ENCODE peak calls at places on chromosomes 11 and 22, in five cellular contexts. P is dorsolateral prefrontal cortex, W is MG63, N is BJ, O is tibial artery. K is an unnamed sample.

GRCh38 chr11:121437018-121437685 is 15.0 kb upstream of the SORL1 start:
- DNase-seq in P (no peak), W (no peak), N (no peak), O (peak; percentile 36), K (peak; percentile 19)

GRCh38 chr11:92854952-92855351 is 114.5 kb upstream of the MTNR1B start:
- DNase-seq in P (no peak), W (no peak), N (no peak), O (no peak), K (no peak)

GRCh38 chr11:95218149-95218548 is 12.9 kb downstream of the SESN3 start:
- DNase-seq in P (no peak), W (no peak), N (no peak), O (no peak), K (no peak)

GRCh38 chr22:17266261-17266971 is 47.2 kb upstream of the ADA2 start:
- DNase-seq in P (no peak), W (no peak), N (no peak), O (no peak), K (peak; percentile 18)

GRCh38 chr22:50309601-50309991 is 2.1 kb upstream of the PLXNB2 start:
- DNase-seq in P (no peak), W (no peak), N (no peak), O (no peak), K (no peak)

GRCh38 chr11:18321622-18321990 is 334 bp downstream of the HPS5 start:
- DNase-seq in P (no peak), W (no peak), N (no peak), O (no peak), K (no peak)

GRCh38 chr11:36699271-36699670 is 101.2 kb upstream of the RAG2 start:
- DNase-seq in P (no peak), W (no peak), N (no peak), O (no peak), K (no peak)

GRCh38 chr11:69943506-69943905 is 124.3 kb upstream of the FGF3 start:
- DNase-seq in P (no peak), W (no peak), N (no peak), O (no peak), K (no peak)

GRCh38 chr22:49999063-49999900 is 13.3 kb downstream of the IL17REL start:
- DNase-seq in P (no peak), W (no peak), N (no peak), O (no peak), K (no peak)

GRCh38 chr22:30325065-30325720 is 1.5 kb downstream of the TBC1D10A start:
- DNase-seq in P (no peak), W (peak; percentile 77), N (no peak), O (peak; percentile 85), K (no peak)

DNA sequence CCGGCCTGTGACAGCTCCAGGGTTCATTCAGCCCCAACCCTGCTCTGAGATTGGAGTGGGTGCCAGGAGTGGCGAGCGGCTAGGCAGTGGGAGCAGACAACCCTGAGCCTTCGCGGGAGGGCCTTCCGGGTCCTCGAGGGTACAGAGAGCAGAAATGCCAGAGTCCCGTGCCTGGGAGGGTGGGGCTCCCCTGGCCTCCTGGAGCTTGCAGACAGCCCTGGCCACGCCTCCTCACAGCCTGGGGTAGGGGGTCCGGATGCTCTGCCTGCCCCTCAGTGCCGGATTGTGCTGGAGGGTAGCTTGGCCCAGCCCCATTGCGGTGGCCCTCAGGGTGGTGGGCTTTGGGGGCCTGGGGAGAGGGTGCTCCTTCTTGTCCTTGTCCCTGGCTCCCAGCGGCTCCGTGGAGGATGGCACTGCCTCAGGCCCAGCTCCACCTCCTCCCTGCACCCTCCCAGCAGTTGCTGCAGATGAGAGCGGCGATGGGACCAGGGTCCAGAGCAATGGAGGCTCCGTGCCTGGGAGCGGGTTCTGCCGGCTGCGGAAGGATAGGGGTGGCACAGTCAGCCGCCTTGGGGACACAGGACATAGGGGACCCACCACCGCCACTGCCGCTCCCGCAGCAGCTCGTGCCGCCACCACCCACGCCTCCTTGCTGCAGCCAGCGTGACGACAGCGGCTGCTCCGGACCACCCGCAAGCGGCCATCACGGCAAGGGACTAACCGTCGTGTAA is 34.9 kb upstream of the OR10G7 start:
- DNase-seq in P (peak; percentile 68), W (no peak), N (no peak), O (no peak), K (no peak)
- H3K4me3 ChIP-seq in P (peak overlapping the region; percentile 57), W (peak overlapping the region; percentile 25), N (peak overlapping the region; percentile 36), O (peak overlapping the region; percentile 52), K (peak overlapping the region; percentile 51)

GRCh38 chr11:116930177-116930576 is 92.8 kb upstream of the APOA1 start:
- DNase-seq in P (no peak), W (peak; percentile 30), N (no peak), O (no peak), K (no peak)
- H3K4me3 ChIP-seq in P (peak overlapping the region; percentile 8), W (peak overlapping the region; percentile 14), N (no peak overlapping the region), O (peak overlapping the region; percentile 19), K (peak overlapping the region; percentile 21)

GRCh38 chr11:72702096-72702495 is 27.9 kb upstream of the PDE2A start:
- DNase-seq in P (no peak), W (no peak), N (no peak), O (no peak), K (no peak)
- H3K4me3 ChIP-seq in P (no peak overlapping the region), W (no peak overlapping the region), N (no peak overlapping the region), O (no peak overlapping the region), K (no peak overlapping the region)

DNA sequence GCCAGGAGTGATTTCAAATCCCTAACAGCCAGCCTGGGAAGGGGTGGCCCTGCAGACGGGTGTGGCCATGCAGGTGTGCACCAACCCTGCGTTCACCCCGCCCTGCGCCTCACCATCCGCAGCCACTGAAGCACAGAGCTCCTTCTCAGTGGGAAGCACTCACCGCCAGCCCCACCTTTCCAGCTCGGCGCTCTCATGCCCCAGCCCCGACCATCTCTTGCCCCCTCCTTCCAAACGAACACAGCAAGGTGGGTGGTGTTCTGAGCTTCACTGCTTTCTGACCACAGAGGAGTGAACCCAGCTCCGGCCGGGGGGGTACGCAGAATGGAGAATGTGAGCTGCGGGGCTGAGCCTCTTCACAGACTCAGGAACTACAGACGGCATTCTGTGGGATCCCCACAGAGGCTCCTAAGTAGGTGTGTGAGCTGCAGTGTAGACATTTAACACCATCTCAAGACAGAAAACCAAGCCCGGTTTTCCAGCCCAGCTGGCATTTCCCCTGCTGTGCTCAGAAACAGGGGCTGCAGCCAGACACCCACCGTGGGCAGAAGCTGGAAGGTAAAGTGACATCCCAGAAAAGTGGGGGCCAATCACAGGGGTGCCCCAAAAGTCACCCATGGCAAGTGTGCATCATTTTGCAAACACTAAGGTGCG is 88.4 kb upstream of the RTL6 start:
- DNase-seq in P (no peak), W (no peak), N (no peak), O (no peak), K (no peak)
- H3K4me3 ChIP-seq in P (no peak overlapping the region), W (no peak overlapping the region), N (no peak overlapping the region), O (no peak overlapping the region), K (no peak overlapping the region)

GRCh38 chr11:74954199-74954598 is 5.1 kb downstream of the SPCS2 start:
- DNase-seq in P (no peak), W (no peak), N (no peak), O (no peak), K (no peak)
- H3K4me3 ChIP-seq in P (no peak overlapping the region), W (no peak overlapping the region), N (no peak overlapping the region), O (no peak overlapping the region), K (no peak overlapping the region)